ENCODE peak calls at places on chromosomes 13 and 19, in eight cellular contexts. One of them, this sample, is unnamed.

GRCh38 chr13:105599477-105600037 is 935.9 kb downstream of the EFNB2 start:
- DNase-seq in fibroblast of lung: peak
- DNase-seq in left ventricle myocardium inferior: no peak
- DNase-seq in OCI-LY7: no peak
- DNase-seq in AG10803: no peak
- DNase-seq in coronary artery: no peak
- DNase-seq in tibial artery: no peak
- DNase-seq in SK-N-SH: no peak
- DNase-seq in this sample: no peak

GRCh38 chr19:45311640-45312039 is 11.0 kb downstream of the CKM start:
- DNase-seq in fibroblast of lung: no peak
- DNase-seq in left ventricle myocardium inferior: no peak
- DNase-seq in OCI-LY7: no peak
- DNase-seq in AG10803: peak
- DNase-seq in coronary artery: no peak
- DNase-seq in tibial artery: no peak
- DNase-seq in SK-N-SH: no peak
- DNase-seq in this sample: peak

GRCh38 chr13:36154567-36155231 is 23.5 kb upstream of the DCLK1 start:
- DNase-seq in fibroblast of lung: peak
- DNase-seq in left ventricle myocardium inferior: peak
- DNase-seq in OCI-LY7: no peak
- DNase-seq in AG10803: no peak
- DNase-seq in coronary artery: no peak
- DNase-seq in tibial artery: no peak
- DNase-seq in SK-N-SH: peak
- DNase-seq in this sample: peak

GRCh38 chr19:5369962-5370367 is 29.4 kb upstream of the PTPRS start:
- DNase-seq in fibroblast of lung: peak
- DNase-seq in left ventricle myocardium inferior: peak
- DNase-seq in OCI-LY7: peak
- DNase-seq in AG10803: no peak
- DNase-seq in coronary artery: no peak
- DNase-seq in tibial artery: no peak
- DNase-seq in SK-N-SH: peak
- DNase-seq in this sample: peak

GRCh38 chr19:17136026-17136425 is 60.4 kb downstream of the MYO9B start:
- DNase-seq in fibroblast of lung: peak
- DNase-seq in left ventricle myocardium inferior: no peak
- DNase-seq in OCI-LY7: no peak
- DNase-seq in AG10803: no peak
- DNase-seq in coronary artery: no peak
- DNase-seq in tibial artery: no peak
- DNase-seq in SK-N-SH: no peak
- DNase-seq in this sample: no peak

GRCh38 chr19:5298502-5298901 is 42.1 kb downstream of the PTPRS start:
- DNase-seq in fibroblast of lung: no peak
- DNase-seq in left ventricle myocardium inferior: no peak
- DNase-seq in OCI-LY7: no peak
- DNase-seq in AG10803: no peak
- DNase-seq in coronary artery: no peak
- DNase-seq in tibial artery: no peak
- DNase-seq in SK-N-SH: no peak
- DNase-seq in this sample: no peak

GRCh38 chr13:87094646-87095045 is 576.5 kb upstream of the SLITRK5 start:
- DNase-seq in fibroblast of lung: no peak
- DNase-seq in left ventricle myocardium inferior: no peak
- DNase-seq in OCI-LY7: no peak
- DNase-seq in AG10803: peak
- DNase-seq in coronary artery: no peak
- DNase-seq in tibial artery: no peak
- DNase-seq in SK-N-SH: no peak
- DNase-seq in this sample: no peak

GRCh38 chr13:25662516-25662915 is 290.7 kb downstream of the ATP8A2 start:
- DNase-seq in fibroblast of lung: no peak
- DNase-seq in left ventricle myocardium inferior: no peak
- DNase-seq in OCI-LY7: no peak
- DNase-seq in AG10803: no peak
- DNase-seq in coronary artery: no peak
- DNase-seq in tibial artery: no peak
- DNase-seq in SK-N-SH: no peak
- DNase-seq in this sample: no peak

GRCh38 chr19:50510121-50510670 is 795 bp downstream of the JOSD2 start:
- DNase-seq in fibroblast of lung: peak
- DNase-seq in left ventricle myocardium inferior: no peak
- DNase-seq in OCI-LY7: no peak
- DNase-seq in AG10803: no peak
- DNase-seq in coronary artery: no peak
- DNase-seq in tibial artery: peak
- DNase-seq in SK-N-SH: peak
- DNase-seq in this sample: no peak

GRCh38 chr13:113545455-113545930 is 39.1 kb upstream of the TFDP1 start:
- DNase-seq in fibroblast of lung: peak
- DNase-seq in left ventricle myocardium inferior: peak
- DNase-seq in OCI-LY7: no peak
- DNase-seq in AG10803: peak
- DNase-seq in coronary artery: peak
- DNase-seq in tibial artery: peak
- DNase-seq in SK-N-SH: peak
- DNase-seq in this sample: peak

GRCh38 chr19:16417660-16418596 is 53.8 kb downstream of the EPS15L1 start:
- DNase-seq in fibroblast of lung: peak
- DNase-seq in left ventricle myocardium inferior: peak
- DNase-seq in OCI-LY7: peak
- DNase-seq in AG10803: peak
- DNase-seq in coronary artery: peak
- DNase-seq in tibial artery: no peak
- DNase-seq in SK-N-SH: peak
- DNase-seq in this sample: peak

GRCh38 chr13:110300090-110300815 is 6.7 kb downstream of the COL4A1 start:
- DNase-seq in fibroblast of lung: no peak
- DNase-seq in left ventricle myocardium inferior: no peak
- DNase-seq in OCI-LY7: no peak
- DNase-seq in AG10803: no peak
- DNase-seq in coronary artery: no peak
- DNase-seq in tibial artery: no peak
- DNase-seq in SK-N-SH: no peak
- DNase-seq in this sample: no peak

DNA sequence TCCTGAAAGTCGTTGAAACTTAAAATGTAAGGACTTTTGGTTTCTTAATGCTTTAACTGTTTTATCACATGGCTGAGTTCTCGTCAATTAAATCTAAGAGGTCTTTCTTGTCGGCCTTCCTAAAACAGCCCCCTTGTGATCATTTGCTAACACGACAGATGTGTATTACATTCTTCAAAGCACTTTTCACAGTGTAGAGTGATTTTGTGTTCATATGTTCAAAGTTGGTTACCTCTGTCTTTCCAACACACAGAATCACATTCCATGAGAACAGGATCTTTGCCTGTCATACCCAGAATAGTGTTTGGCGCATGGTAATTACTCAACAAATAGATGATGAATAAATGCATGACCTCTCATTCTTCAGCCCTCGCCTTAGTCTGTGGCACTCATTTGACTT is 1.1 kb downstream of the GTF2F2 start:
- DNase-seq in fibroblast of lung: peak
- DNase-seq in left ventricle myocardium inferior: no peak
- DNase-seq in OCI-LY7: peak
- DNase-seq in AG10803: peak
- DNase-seq in coronary artery: no peak
- DNase-seq in tibial artery: no peak
- DNase-seq in SK-N-SH: peak
- DNase-seq in this sample: peak
- TF ChIP-seq CTCF in fibroblast of lung: no peak
- TF ChIP-seq CTCF in left ventricle myocardium inferior: no peak
- TF ChIP-seq CTCF in OCI-LY7: peak
- TF ChIP-seq CTCF in AG10803: peak
- TF ChIP-seq CTCF in coronary artery: no peak
- TF ChIP-seq CTCF in tibial artery: no peak
- TF ChIP-seq CTCF in SK-N-SH: peak
- TF ChIP-seq CTCF in this sample: peak

DNA sequence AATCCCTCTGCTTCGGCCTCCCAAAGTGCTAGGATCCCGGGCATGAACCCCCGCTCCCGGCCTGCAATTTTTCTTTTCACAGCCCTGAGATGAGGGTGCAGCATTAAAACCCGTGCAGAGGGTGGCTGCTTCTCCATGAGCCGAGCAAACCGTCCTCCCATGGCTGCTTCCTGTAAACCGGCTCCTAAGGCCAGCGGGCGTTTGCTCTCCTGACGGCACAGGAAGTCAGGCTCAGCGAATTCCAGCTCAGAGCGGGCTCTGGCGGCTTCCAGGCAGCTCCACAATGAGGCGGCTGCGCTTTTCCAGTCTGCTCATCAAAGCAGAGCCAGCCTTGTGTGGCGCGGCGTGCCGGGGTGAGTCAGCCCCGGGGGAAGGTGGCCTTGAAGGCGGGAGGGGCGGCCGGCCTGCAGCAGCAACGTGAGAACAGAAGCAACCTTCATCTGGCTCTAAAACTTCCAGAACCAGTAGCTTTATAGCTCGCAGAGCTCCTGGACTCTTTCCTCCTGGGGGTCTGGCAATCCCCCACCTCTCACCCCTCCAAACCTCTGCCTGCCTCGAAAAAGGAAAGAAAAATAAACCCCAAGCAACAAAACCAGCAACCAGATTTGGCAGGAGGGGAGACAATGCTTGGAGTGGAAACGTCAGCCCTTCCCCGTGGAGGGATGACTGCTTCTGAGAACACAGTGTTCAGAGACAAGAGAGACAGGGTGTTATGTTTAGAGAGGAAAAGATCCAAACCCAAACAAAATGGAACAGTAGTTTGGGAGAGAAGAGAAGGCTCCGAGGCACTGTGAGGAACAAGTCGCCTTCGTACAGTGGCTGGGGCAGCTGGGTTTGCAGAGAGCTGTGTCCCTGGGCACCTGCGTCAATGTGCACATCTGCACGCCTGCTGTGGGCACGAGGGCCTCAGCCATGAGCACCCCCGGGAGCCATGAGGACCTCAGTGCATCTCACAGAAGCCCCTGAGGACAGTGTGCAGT is 67.8 kb downstream of the GADD45B start:
- DNase-seq in fibroblast of lung: peak
- DNase-seq in left ventricle myocardium inferior: peak
- DNase-seq in OCI-LY7: peak
- DNase-seq in AG10803: peak
- DNase-seq in coronary artery: peak
- DNase-seq in tibial artery: peak
- DNase-seq in SK-N-SH: peak
- DNase-seq in this sample: peak
- H3K4me3 ChIP-seq in fibroblast of lung: peak
- H3K4me3 ChIP-seq in left ventricle myocardium inferior: peak
- H3K4me3 ChIP-seq in OCI-LY7: peak
- H3K4me3 ChIP-seq in AG10803: peak
- H3K4me3 ChIP-seq in coronary artery: peak
- H3K4me3 ChIP-seq in tibial artery: peak
- H3K4me3 ChIP-seq in SK-N-SH: peak
- H3K4me3 ChIP-seq in this sample: peak

GRCh38 chr13:97266328-97266727 is 44.2 kb downstream of the MBNL2 start:
- DNase-seq in fibroblast of lung: peak
- DNase-seq in left ventricle myocardium inferior: no peak
- DNase-seq in OCI-LY7: no peak
- DNase-seq in AG10803: no peak
- DNase-seq in coronary artery: no peak
- DNase-seq in tibial artery: no peak
- DNase-seq in SK-N-SH: no peak
- DNase-seq in this sample: no peak

GRCh38 chr13:97266734-97267417 is 44.7 kb downstream of the MBNL2 start:
- DNase-seq in fibroblast of lung: peak
- DNase-seq in left ventricle myocardium inferior: no peak
- DNase-seq in OCI-LY7: no peak
- DNase-seq in AG10803: no peak
- DNase-seq in coronary artery: no peak
- DNase-seq in tibial artery: no peak
- DNase-seq in SK-N-SH: no peak
- DNase-seq in this sample: no peak

GRCh38 chr13:97268772-97269171 is 46.6 kb downstream of the MBNL2 start:
- DNase-seq in fibroblast of lung: no peak
- DNase-seq in left ventricle myocardium inferior: no peak
- DNase-seq in OCI-LY7: no peak
- DNase-seq in AG10803: no peak
- DNase-seq in coronary artery: no peak
- DNase-seq in tibial artery: no peak
- DNase-seq in SK-N-SH: no peak
- DNase-seq in this sample: no peak

GRCh38 chr13:97269603-97270002 is 47.5 kb downstream of the MBNL2 start:
- DNase-seq in fibroblast of lung: no peak
- DNase-seq in left ventricle myocardium inferior: no peak
- DNase-seq in OCI-LY7: no peak
- DNase-seq in AG10803: no peak
- DNase-seq in coronary artery: no peak
- DNase-seq in tibial artery: no peak
- DNase-seq in SK-N-SH: no peak
- DNase-seq in this sample: no peak

DNA sequence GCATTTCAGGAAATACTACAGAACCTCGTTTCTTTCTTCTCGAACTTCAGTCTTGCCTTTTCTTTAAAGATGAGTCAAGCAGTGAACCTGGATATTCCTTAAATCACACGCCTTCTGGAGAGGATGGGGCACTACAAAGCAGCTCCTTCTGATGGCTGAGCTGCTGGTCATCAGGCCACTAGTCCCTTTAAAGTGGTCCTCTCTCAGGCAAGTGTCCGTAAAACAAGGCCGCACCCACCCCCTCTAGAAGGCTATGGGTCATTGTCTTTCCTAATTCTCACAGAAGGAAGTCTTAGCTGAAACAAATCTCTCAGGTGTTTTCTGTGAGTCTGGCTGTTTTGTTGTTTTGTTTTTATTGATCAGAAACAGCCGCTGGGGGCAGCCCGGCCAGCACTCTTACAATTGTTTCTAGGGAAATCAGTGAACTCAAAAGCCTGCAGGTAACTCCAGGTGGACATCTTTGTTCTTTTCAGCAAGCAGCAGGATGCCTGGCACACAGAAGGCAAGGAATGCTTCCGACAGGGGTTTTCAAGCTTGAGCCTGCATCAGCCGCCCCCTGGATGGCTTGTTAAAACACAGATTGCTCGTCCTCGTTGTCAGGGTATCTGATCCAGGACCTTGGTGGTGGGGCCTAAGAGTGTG is 45.4 kb downstream of the MBNL2 start:
- DNase-seq in fibroblast of lung: peak
- DNase-seq in left ventricle myocardium inferior: no peak
- DNase-seq in OCI-LY7: no peak
- DNase-seq in AG10803: no peak
- DNase-seq in coronary artery: no peak
- DNase-seq in tibial artery: no peak
- DNase-seq in SK-N-SH: no peak
- DNase-seq in this sample: no peak
- TF ChIP-seq CTCF in fibroblast of lung: no peak
- TF ChIP-seq CTCF in left ventricle myocardium inferior: no peak
- TF ChIP-seq CTCF in OCI-LY7: no peak
- TF ChIP-seq CTCF in AG10803: no peak
- TF ChIP-seq CTCF in coronary artery: no peak
- TF ChIP-seq CTCF in tibial artery: no peak
- TF ChIP-seq CTCF in SK-N-SH: no peak
- TF ChIP-seq CTCF in this sample: no peak

DNA sequence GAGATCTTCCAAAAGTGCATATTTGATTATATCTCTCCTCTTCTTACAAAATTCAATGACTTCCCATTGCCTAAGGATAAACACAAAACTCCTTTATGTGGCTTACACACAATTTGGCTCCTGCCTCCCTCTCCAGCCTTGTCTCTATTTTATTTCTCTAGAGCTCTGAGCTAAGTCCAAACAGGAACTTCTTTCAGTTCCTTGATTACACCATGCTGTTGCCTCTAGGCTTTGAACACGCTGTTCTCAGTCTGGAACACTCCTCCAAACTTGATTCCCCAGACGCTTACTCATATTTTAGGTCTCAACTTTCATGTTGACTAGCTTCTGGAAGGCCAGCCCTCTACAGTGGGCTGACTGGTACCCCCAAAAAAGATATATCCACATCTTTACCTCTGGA is 258.5 kb downstream of the COG6 start:
- DNase-seq in fibroblast of lung: no peak
- DNase-seq in left ventricle myocardium inferior: no peak
- DNase-seq in OCI-LY7: no peak
- DNase-seq in AG10803: peak
- DNase-seq in coronary artery: no peak
- DNase-seq in tibial artery: peak
- DNase-seq in SK-N-SH: no peak
- DNase-seq in this sample: peak
- H3K4me3 ChIP-seq in fibroblast of lung: no peak
- H3K4me3 ChIP-seq in left ventricle myocardium inferior: no peak
- H3K4me3 ChIP-seq in OCI-LY7: no peak
- H3K4me3 ChIP-seq in AG10803: no peak
- H3K4me3 ChIP-seq in coronary artery: no peak
- H3K4me3 ChIP-seq in tibial artery: no peak
- H3K4me3 ChIP-seq in SK-N-SH: no peak
- H3K4me3 ChIP-seq in this sample: no peak